ENCODE peak calls at places on chromosome 18, in ten cellular contexts. O, L, G, F, J, C, I, E, P and K are unnamed samples.

GRCh38 chr18:2515408-2515807 is 55.9 kb downstream of the METTL4 start:
- DNase-seq in O (no peak), L (peak), G (peak), F (peak), J (no peak), C (no peak), I (peak), E (peak), P (no peak), K (peak)

GRCh38 chr18:70288171-70288850 is 534 bp upstream of the SOCS6 start:
- DNase-seq in O (peak), L (peak), G (peak), F (peak), J (no peak), C (no peak), I (peak), E (no peak), P (no peak), K (no peak)

GRCh38 chr18:3845176-3845575 is 395.2 kb downstream of the TGIF1 start:
- DNase-seq in O (no peak), L (no peak), G (no peak), F (no peak), J (no peak), C (no peak), I (no peak), E (no peak), P (no peak), K (no peak)

GRCh38 chr18:75923169-75923568 is 495.7 kb upstream of the SMIM21 start:
- DNase-seq in O (no peak), L (peak), G (no peak), F (no peak), J (no peak), C (no peak), I (peak), E (peak), P (no peak), K (peak)

GRCh38 chr18:37567061-37567993 is 1.7 kb upstream of the CELF4 start:
- DNase-seq in O (no peak), L (no peak), G (no peak), F (no peak), J (no peak), C (no peak), I (no peak), E (no peak), P (no peak), K (no peak)

GRCh38 chr18:41938445-41938844 is 16.6 kb upstream of the PIK3C3 start:
- DNase-seq in O (no peak), L (peak), G (peak), F (peak), J (no peak), C (no peak), I (no peak), E (peak), P (no peak), K (peak)

GRCh38 chr18:80136679-80137078 is 27.6 kb downstream of the ADNP2 start:
- DNase-seq in O (no peak), L (no peak), G (no peak), F (no peak), J (no peak), C (no peak), I (no peak), E (no peak), P (no peak), K (no peak)

GRCh38 chr18:55633032-55633431 is 45.0 kb upstream of the TCF4 start:
- DNase-seq in O (no peak), L (peak), G (no peak), F (no peak), J (no peak), C (no peak), I (peak), E (no peak), P (no peak), K (peak)

GRCh38 chr18:25350561-25351201 is 1.3 kb downstream of the ZNF521 start:
- DNase-seq in O (peak), L (peak), G (peak), F (peak), J (no peak), C (no peak), I (no peak), E (no peak), P (no peak), K (no peak)

GRCh38 chr18:74622079-74622478 is 24.4 kb downstream of the ZNF407 start:
- DNase-seq in O (no peak), L (no peak), G (no peak), F (no peak), J (no peak), C (no peak), I (no peak), E (no peak), P (no peak), K (no peak)

GRCh38 chr18:1954583-1955312 is 616.6 kb downstream of the METTL4 start:
- DNase-seq in O (no peak), L (no peak), G (no peak), F (no peak), J (no peak), C (no peak), I (no peak), E (no peak), P (no peak), K (no peak)

GRCh38 chr18:14769381-14769780 is 21.4 kb downstream of the ANKRD30B start:
- DNase-seq in O (no peak), L (no peak), G (no peak), F (no peak), J (no peak), C (no peak), I (no peak), E (no peak), P (no peak), K (no peak)

GRCh38 chr18:45783097-45784075 is 42.1 kb upstream of the SIGLEC15 start:
- DNase-seq in O (no peak), L (no peak), G (peak), F (no peak), J (no peak), C (no peak), I (no peak), E (peak), P (no peak), K (no peak)

GRCh38 chr18:20971886-20972267 is 139.7 kb downstream of the ROCK1 start:
- DNase-seq in O (no peak), L (peak), G (peak), F (peak), J (no peak), C (no peak), I (peak), E (no peak), P (no peak), K (peak)

GRCh38 chr18:44671914-44672313 is 8.8 kb upstream of the SETBP1 start:
- DNase-seq in O (no peak), L (no peak), G (no peak), F (no peak), J (no peak), C (no peak), I (no peak), E (no peak), P (no peak), K (no peak)

GRCh38 chr18:7516505-7517117 is 50.5 kb upstream of the PTPRM start:
- DNase-seq in O (no peak), L (no peak), G (no peak), F (no peak), J (no peak), C (no peak), I (no peak), E (no peak), P (no peak), K (no peak)

GRCh38 chr18:55452123-55452611 is 135.8 kb downstream of the TCF4 start:
- DNase-seq in O (no peak), L (no peak), G (no peak), F (no peak), J (no peak), C (no peak), I (no peak), E (no peak), P (no peak), K (peak)

GRCh38 chr18:52582516-52582915 is 242.5 kb downstream of the DCC start:
- DNase-seq in O (no peak), L (no peak), G (no peak), F (no peak), J (no peak), C (no peak), I (no peak), E (no peak), P (no peak), K (no peak)

GRCh38 chr18:72541871-72542690 is 2.1 kb downstream of the CBLN2 start:
- DNase-seq in O (peak), L (peak), G (no peak), F (no peak), J (no peak), C (no peak), I (no peak), E (no peak), P (no peak), K (no peak)

GRCh38 chr18:9708057-9708881 is at the start of gene RAB31:
- DNase-seq in O (peak), L (peak), G (peak), F (peak), J (no peak), C (no peak), I (peak), E (no peak), P (no peak), K (no peak)

GRCh38 chr18:45169610-45170009 is 445.7 kb upstream of the SLC14A2 start:
- DNase-seq in O (no peak), L (peak), G (peak), F (no peak), J (no peak), C (no peak), I (peak), E (peak), P (no peak), K (peak)

GRCh38 chr18:57764087-57764486 is 39.0 kb downstream of the ATP8B1 start:
- DNase-seq in O (no peak), L (no peak), G (no peak), F (no peak), J (no peak), C (no peak), I (no peak), E (no peak), P (no peak), K (no peak)

GRCh38 chr18:21682276-21683051 is 22.1 kb downstream of the ABHD3 start:
- DNase-seq in O (no peak), L (peak), G (peak), F (peak), J (no peak), C (no peak), I (peak), E (peak), P (peak), K (peak)

GRCh38 chr18:37598966-37599896 is 33.6 kb upstream of the CELF4 start:
- DNase-seq in O (no peak), L (no peak), G (no peak), F (no peak), J (no peak), C (no peak), I (no peak), E (no peak), P (no peak), K (no peak)

GRCh38 chr18:32469190-32469611 is 1.5 kb downstream of the GAREM1 start:
- DNase-seq in O (no peak), L (peak), G (peak), F (peak), J (no peak), C (no peak), I (no peak), E (no peak), P (no peak), K (peak)

GRCh38 chr18:48946329-48946835 is 4.4 kb downstream of the SMAD7 start:
- DNase-seq in O (no peak), L (peak), G (peak), F (peak), J (no peak), C (no peak), I (no peak), E (no peak), P (no peak), K (peak)

GRCh38 chr18:47719096-47719780 is 211.2 kb downstream of the SMAD2 start:
- DNase-seq in O (no peak), L (no peak), G (no peak), F (no peak), J (no peak), C (no peak), I (no peak), E (no peak), P (no peak), K (no peak)

GRCh38 chr18:10230072-10230471 is 224.4 kb upstream of the APCDD1 start:
- DNase-seq in O (no peak), L (peak), G (peak), F (peak), J (no peak), C (no peak), I (peak), E (peak), P (no peak), K (peak)